ENCODE peak calls at places on chromosomes 2 and 18, in four cellular contexts. P is GDM1, B is hippocampal formation, V is sigmoid colon. R is an unnamed sample.

GRCh38 chr2:28558918-28559317 is 63.1 kb downstream of the PLB1 start:
- DNase-seq in V (peak), P (no peak), B (no peak), R (no peak)

GRCh38 chr2:12847694-12848093 is 131.0 kb downstream of the TRIB2 start:
- DNase-seq in P (no peak), B (peak), V (no peak), R (no peak)

GRCh38 chr2:188495990-188496431 is 204.3 kb downstream of the GULP1 start:
- DNase-seq in B (no peak), V (no peak), P (no peak), R (no peak)

GRCh38 chr2:200705305-200705985 is 106.3 kb upstream of the BZW1 start:
- DNase-seq in B (peak), P (no peak), V (no peak), R (no peak)

GRCh38 chr2:13005761-13006336 is 289.1 kb downstream of the TRIB2 start:
- DNase-seq in P (no peak), V (no peak), B (no peak), R (no peak)

GRCh38 chr2:1731512-1731962 is 12.8 kb downstream of the PXDN start:
- DNase-seq in B (no peak), P (no peak), V (peak), R (no peak)

GRCh38 chr2:6921321-6921922 is 4.2 kb downstream of the RNF144A start:
- DNase-seq in B (no peak), V (no peak), P (no peak), R (no peak)

GRCh38 chr2:63614448-63614968 is 25.7 kb downstream of the MDH1 start:
- DNase-seq in V (no peak), P (no peak), B (no peak), R (no peak)

GRCh38 chr18:2906522-2907458 is 60.0 kb downstream of the EMILIN2 start:
- DNase-seq in P (no peak), B (no peak), V (no peak), R (peak)

GRCh38 chr2:151569167-151569566 is 159.5 kb downstream of the RIF1 start:
- DNase-seq in V (no peak), B (no peak), P (no peak), R (no peak)

GRCh38 chr2:241014764-241015163 is 16.3 kb downstream of the SNED1 start:
- DNase-seq in P (no peak), V (peak), B (no peak), R (no peak)

GRCh38 chr2:160087854-160088745 is 25.7 kb upstream of the PLA2R1 start:
- DNase-seq in P (no peak), B (no peak), V (no peak), R (peak)

GRCh38 chr2:144354953-144355352 is 165.0 kb downstream of the ZEB2 start:
- DNase-seq in V (no peak), B (no peak), P (no peak), R (no peak)

GRCh38 chr2:232438951-232439757 is 16.8 kb upstream of the ALPI start:
- DNase-seq in B (no peak), V (no peak), P (no peak), R (no peak)

GRCh38 chr2:161028581-161028980 is 131.6 kb upstream of the TANK start:
- DNase-seq in B (no peak), P (no peak), V (no peak), R (no peak)